ENCODE peak calls at places on chromosomes 12 and 14, in six cellular contexts. C is lower lobe of right lung, J is colonic mucosa, D is endothelial cell of umbilical vein, N is cardiac muscle cell, G is hepatocyte. Z is an unnamed sample. For H3K36me3, the result is how much of the 10 kb centered on the place peaks cover.

GRCh38 chr12:10159280-10159679 is 12.7 kb downstream of the OLR1 start:
- DNase-seq in C (no peak), J (no peak), N (no peak), D (no peak), G (no peak), Z (no peak)

GRCh38 chr12:2691340-2692111 is 103.2 kb upstream of the FKBP4 start:
- DNase-seq in C (no peak), N (peak), J (peak), D (no peak), G (peak), Z (no peak)

GRCh38 chr12:21248679-21249078 is 86.0 kb downstream of the SLCO1A2 start:
- DNase-seq in D (peak), J (no peak), N (peak), G (peak), C (no peak), Z (no peak)

GRCh38 chr12:41034686-41035085 is 153.4 kb upstream of the PDZRN4 start:
- DNase-seq in G (no peak), N (no peak), D (no peak), J (no peak), C (no peak), Z (no peak)

GRCh38 chr14:100439781-100440180 is 116.6 kb downstream of the SLC25A47 start:
- DNase-seq in D (peak), N (peak), C (no peak), J (peak), G (no peak), Z (no peak)

GRCh38 chr12:109777544-109777943 is 55.7 kb downstream of the TRPV4 start:
- DNase-seq in C (peak), D (peak), G (no peak), J (peak), N (peak), Z (peak)

GRCh38 chr12:101804409-101804808 is 26.4 kb downstream of the GNPTAB start:
- DNase-seq in J (no peak), C (no peak), D (no peak), N (no peak), G (no peak), Z (no peak)

GRCh38 chr14:34571771-34572170 is 32.3 kb upstream of the EAPP start:
- DNase-seq in D (no peak), J (no peak), N (no peak), G (no peak), C (no peak), Z (no peak)

GRCh38 chr12:117809509-117809908 is 159.3 kb downstream of the KSR2 start:
- DNase-seq in D (no peak), J (no peak), N (no peak), G (no peak), C (no peak), Z (no peak)

GRCh38 chr12:27429606-27430005 is 16.9 kb upstream of the SMCO2 start:
- DNase-seq in N (peak), D (no peak), G (no peak), J (no peak), C (no peak), Z (no peak)

GRCh38 chr14:100147181-100147631 is 12.2 kb downstream of the DEGS2 start:
- DNase-seq in J (no peak), N (no peak), C (peak), G (no peak), D (no peak), Z (no peak)

GRCh38 chr12:1056390-1056789 is 65.4 kb downstream of the ERC1 start:
- DNase-seq in J (no peak), N (no peak), D (no peak), G (no peak), C (no peak), Z (no peak)

GRCh38 chr12:2531371-2531770 is 263.4 kb upstream of the FKBP4 start:
- DNase-seq in D (no peak), G (no peak), J (no peak), C (no peak), N (no peak), Z (no peak)

GRCh38 chr12:78530065-78530765 is 334.4 kb upstream of the SYT1 start:
- DNase-seq in D (no peak), C (no peak), J (no peak), N (peak), G (no peak), Z (peak)

DNA sequence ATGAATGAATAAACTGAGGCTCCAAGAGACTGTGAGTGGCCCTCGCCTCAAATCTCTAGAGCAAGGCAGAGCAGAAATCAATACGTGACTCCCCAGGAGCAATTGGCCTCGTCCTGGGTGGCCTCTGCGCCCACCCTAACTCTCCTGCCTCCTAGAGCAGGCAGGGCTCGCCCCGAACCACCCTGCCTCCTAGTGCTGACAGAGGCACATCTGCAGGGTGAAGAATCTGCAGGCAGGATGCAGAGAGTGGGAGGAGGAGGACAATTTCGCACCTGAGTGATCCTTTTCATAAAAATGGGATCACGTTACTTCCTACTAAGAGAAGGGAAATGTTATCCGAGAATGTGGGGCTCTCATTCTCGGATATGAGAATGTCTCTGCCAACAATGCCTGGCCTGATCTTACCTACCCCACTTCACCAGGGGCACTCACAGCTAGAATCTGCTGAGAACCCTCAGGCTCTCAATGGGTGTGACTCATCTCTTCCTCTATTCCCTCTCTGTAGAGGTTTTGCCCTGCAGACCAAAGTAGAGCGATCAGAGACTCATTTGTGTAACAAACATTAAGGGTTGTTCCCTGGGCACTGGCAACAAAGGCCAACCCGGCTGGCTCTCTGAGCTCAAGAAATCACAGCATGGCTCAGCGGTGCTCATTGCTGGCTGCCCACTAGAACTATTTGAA is 61.7 kb upstream of the BCL2L14 start:
- DNase-seq in J (no peak), C (no peak), G (no peak), D (no peak), N (peak), Z (peak)
- TF ChIP-seq CTCF in J (no peak), C (no peak), G (peak), D (no peak), N (peak), Z (peak)

DNA sequence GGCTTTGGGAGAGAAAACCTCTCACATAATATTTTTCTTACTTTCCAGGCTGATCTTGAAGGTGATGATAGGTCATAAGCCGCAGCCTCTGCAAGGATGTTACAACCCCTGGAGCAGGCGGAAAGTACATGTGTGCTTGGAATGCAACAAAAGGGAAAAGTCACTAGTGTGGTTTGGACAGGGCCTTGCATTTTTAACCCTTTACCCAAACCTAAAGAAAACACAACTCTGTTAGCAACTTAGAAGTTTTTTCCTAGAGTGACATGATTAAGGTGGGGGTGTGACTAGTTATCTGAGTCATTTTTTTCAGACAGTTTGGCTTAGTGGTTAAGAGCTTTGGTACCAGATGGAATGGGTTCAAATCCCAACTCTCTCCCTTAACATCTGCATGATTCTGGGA is 97.0 kb downstream of the TMEM30B start:
- DNase-seq in C (no peak), D (peak), G (no peak), N (peak), J (no peak), Z (peak)
- H3K27ac ChIP-seq in C (no peak), D (peak), G (no peak), N (no peak), J (no peak), Z (peak)

GRCh38 chr12:111785651-111786050 is 18.9 kb downstream of the ALDH2 start:
- DNase-seq in N (peak), G (no peak), C (no peak), D (peak), J (no peak), Z (no peak)
- H3K36me3 ChIP-seq in N (under half), G (under half), C (half or more), D (under half), J (under half), Z (under half)

GRCh38 chr12:66103011-66103913 is 27.3 kb downstream of the LLPH start:
- DNase-seq in C (no peak), J (no peak), D (no peak), G (no peak), N (no peak), Z (no peak)
- TF ChIP-seq CTCF in C (no peak), J (no peak), D (no peak), G (no peak), N (no peak), Z (peak)

GRCh38 chr12:122422769-122423257 is 344 bp upstream of the CLIP1 start:
- DNase-seq in N (peak), J (peak), G (no peak), C (peak), D (peak), Z (no peak)
- H3K27ac ChIP-seq in N (peak), J (peak), G (peak), C (peak), D (peak), Z (peak)

DNA sequence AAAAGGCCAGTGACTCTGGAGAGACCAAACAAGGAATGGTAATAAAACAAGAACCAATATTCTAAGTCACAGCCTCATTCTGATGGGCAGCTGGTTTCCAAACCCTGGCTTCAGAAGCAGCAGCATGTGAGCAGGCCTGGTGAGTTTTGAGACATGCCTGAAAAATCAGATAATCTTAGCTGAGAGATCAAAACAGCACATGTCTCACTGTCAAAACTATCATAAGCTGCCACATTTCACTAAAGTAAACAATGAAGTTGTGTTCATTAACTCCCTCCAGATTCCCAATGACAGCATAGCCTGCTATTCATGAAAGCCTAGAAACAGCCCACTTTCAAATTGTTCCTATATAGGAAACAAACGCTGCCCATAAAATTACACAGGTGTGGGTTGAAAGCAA is 36.5 kb downstream of the CIT start:
- DNase-seq in N (no peak), C (no peak), G (no peak), J (no peak), D (no peak), Z (no peak)
- H3K36me3 ChIP-seq in N (under half), C (under half), G (under half), J (under half), D (under half), Z (under half)

GRCh38 chr12:57195655-57196371 is 20.8 kb upstream of the NXPH4 start:
- DNase-seq in N (no peak), J (no peak), C (no peak), D (no peak), G (no peak), Z (no peak)
- TF ChIP-seq CTCF in N (no peak), J (no peak), C (no peak), D (no peak), G (no peak), Z (no peak)

GRCh38 chr14:67357583-67358354 is 1.8 kb downstream of the ATP6V1D start:
- DNase-seq in N (no peak), C (no peak), J (no peak), D (no peak), G (peak), Z (peak)
- H3K27ac ChIP-seq in N (peak), C (no peak), J (no peak), D (peak), G (peak), Z (no peak)

GRCh38 chr12:56280849-56281248 is 14.1 kb downstream of the COQ10A start:
- DNase-seq in N (no peak), D (no peak), J (no peak), C (no peak), G (no peak), Z (no peak)
- H3K36me3 ChIP-seq in N (half or more), D (under half), J (under half), C (half or more), G (under half), Z (half or more)